ENCODE peak calls at places on chromosomes 12 and 14, in six cellular contexts. One of them, this sample, is unnamed.

GRCh38 chr14:63893701-63894458 is 41.1 kb downstream of the SYNE2 start:
- DNase-seq in uterus: peak; percentile 72
- DNase-seq in lung: peak; percentile 46
- DNase-seq in A673: no peak
- DNase-seq in prostate gland: peak; percentile 23
- DNase-seq in CD8-positive, alpha-beta T cell: no peak
- DNase-seq in this sample: no peak

GRCh38 chr12:117038919-117039318 is 60.3 kb downstream of the TESC start:
- DNase-seq in uterus: no peak
- DNase-seq in CD8-positive, alpha-beta T cell: no peak
- DNase-seq in A673: no peak
- DNase-seq in lung: no peak
- DNase-seq in prostate gland: no peak
- DNase-seq in this sample: no peak

GRCh38 chr12:19575307-19576243 is 136.3 kb downstream of the AEBP2 start:
- DNase-seq in A673: peak; percentile 94
- DNase-seq in lung: peak; percentile 48
- DNase-seq in uterus: peak; percentile 84
- DNase-seq in prostate gland: peak; percentile 33
- DNase-seq in CD8-positive, alpha-beta T cell: no peak
- DNase-seq in this sample: no peak

GRCh38 chr14:59630281-59630963 is 53.8 kb upstream of the CCDC175 start:
- DNase-seq in uterus: no peak
- DNase-seq in prostate gland: no peak
- DNase-seq in lung: no peak
- DNase-seq in A673: peak; percentile 62
- DNase-seq in CD8-positive, alpha-beta T cell: no peak
- DNase-seq in this sample: no peak

GRCh38 chr12:72081787-72082186 is 143.1 kb downstream of the TPH2 start:
- DNase-seq in uterus: no peak
- DNase-seq in prostate gland: no peak
- DNase-seq in A673: peak; percentile 55
- DNase-seq in CD8-positive, alpha-beta T cell: no peak
- DNase-seq in lung: no peak
- DNase-seq in this sample: no peak

GRCh38 chr14:32397871-32398640 is 69.0 kb downstream of the AKAP6 start:
- DNase-seq in prostate gland: peak; percentile 74
- DNase-seq in A673: no peak
- DNase-seq in uterus: peak; percentile 17
- DNase-seq in lung: no peak
- DNase-seq in CD8-positive, alpha-beta T cell: no peak
- DNase-seq in this sample: no peak

GRCh38 chr12:47237751-47238211 is 158.0 kb upstream of the AMIGO2 start:
- DNase-seq in uterus: no peak
- DNase-seq in lung: no peak
- DNase-seq in CD8-positive, alpha-beta T cell: no peak
- DNase-seq in prostate gland: no peak
- DNase-seq in A673: no peak
- DNase-seq in this sample: no peak

GRCh38 chr12:3455312-3455711 is 35.7 kb upstream of the PRMT8 start:
- DNase-seq in A673: no peak
- DNase-seq in prostate gland: no peak
- DNase-seq in CD8-positive, alpha-beta T cell: no peak
- DNase-seq in lung: no peak
- DNase-seq in uterus: no peak
- DNase-seq in this sample: no peak

GRCh38 chr12:22415342-22416309 is 81.1 kb upstream of the ST8SIA1 start:
- DNase-seq in uterus: no peak
- DNase-seq in CD8-positive, alpha-beta T cell: no peak
- DNase-seq in lung: no peak
- DNase-seq in prostate gland: peak; percentile 80
- DNase-seq in A673: no peak
- DNase-seq in this sample: no peak

GRCh38 chr12:124509300-124509675 is 58.1 kb downstream of the NCOR2 start:
- DNase-seq in lung: no peak
- DNase-seq in A673: no peak
- DNase-seq in CD8-positive, alpha-beta T cell: no peak
- DNase-seq in uterus: no peak
- DNase-seq in prostate gland: no peak
- DNase-seq in this sample: no peak

GRCh38 chr12:42588981-42589464 is 523 bp downstream of the PRICKLE1 start:
- DNase-seq in lung: peak; percentile 41
- DNase-seq in A673: peak; percentile 58
- DNase-seq in prostate gland: no peak
- DNase-seq in CD8-positive, alpha-beta T cell: no peak
- DNase-seq in uterus: peak; percentile 38
- DNase-seq in this sample: no peak

GRCh38 chr12:64780531-64781373 is 21.5 kb upstream of the GNS start:
- DNase-seq in A673: peak; percentile 29
- DNase-seq in CD8-positive, alpha-beta T cell: no peak
- DNase-seq in uterus: peak; percentile 26
- DNase-seq in prostate gland: peak; percentile 52
- DNase-seq in lung: peak; percentile 74
- DNase-seq in this sample: no peak

GRCh38 chr14:67240168-67240932 is 885 bp upstream of the PALS1 start:
- DNase-seq in CD8-positive, alpha-beta T cell: no peak
- DNase-seq in prostate gland: peak; percentile 58
- DNase-seq in lung: peak; percentile 64
- DNase-seq in uterus: peak; percentile 38
- DNase-seq in A673: peak; percentile 43
- DNase-seq in this sample: no peak

GRCh38 chr14:23938823-23939222 is 14.7 kb upstream of the DHRS4 start:
- DNase-seq in A673: no peak
- DNase-seq in uterus: no peak
- DNase-seq in CD8-positive, alpha-beta T cell: no peak
- DNase-seq in prostate gland: no peak
- DNase-seq in lung: no peak
- DNase-seq in this sample: no peak

GRCh38 chr14:104784846-104785707 is 10.5 kb downstream of the AKT1 start:
- DNase-seq in uterus: no peak
- DNase-seq in A673: peak; percentile 47
- DNase-seq in prostate gland: no peak
- DNase-seq in lung: peak; percentile 67
- DNase-seq in CD8-positive, alpha-beta T cell: no peak
- DNase-seq in this sample: no peak

GRCh38 chr12:80118565-80119337 is 19.4 kb downstream of the OTOGL start:
- DNase-seq in CD8-positive, alpha-beta T cell: no peak
- DNase-seq in A673: no peak
- DNase-seq in prostate gland: no peak
- DNase-seq in lung: no peak
- DNase-seq in uterus: no peak
- DNase-seq in this sample: no peak

GRCh38 chr14:50830044-50830931 is 674 bp downstream of the NIN start:
- DNase-seq in uterus: peak; percentile 35
- DNase-seq in A673: peak; percentile 68
- DNase-seq in lung: peak; percentile 47
- DNase-seq in prostate gland: peak; percentile 29
- DNase-seq in CD8-positive, alpha-beta T cell: peak; percentile 36
- DNase-seq in this sample: peak; percentile 86

GRCh38 chr12:80939231-80939950 is 1.7 kb upstream of the LIN7A start:
- DNase-seq in prostate gland: no peak
- DNase-seq in uterus: no peak
- DNase-seq in lung: no peak
- DNase-seq in CD8-positive, alpha-beta T cell: no peak
- DNase-seq in A673: peak; percentile 10
- DNase-seq in this sample: no peak

GRCh38 chr12:13968281-13968680 is 13.1 kb downstream of the GRIN2B start:
- DNase-seq in A673: no peak
- DNase-seq in prostate gland: no peak
- DNase-seq in uterus: no peak
- DNase-seq in CD8-positive, alpha-beta T cell: no peak
- DNase-seq in lung: no peak
- DNase-seq in this sample: no peak

GRCh38 chr12:111274820-111275219 is 94.1 kb downstream of the PHETA1 start:
- DNase-seq in CD8-positive, alpha-beta T cell: no peak
- DNase-seq in A673: peak; percentile 45
- DNase-seq in uterus: no peak
- DNase-seq in prostate gland: no peak
- DNase-seq in lung: no peak
- DNase-seq in this sample: no peak

GRCh38 chr14:23154876-23155587 is 28.4 kb downstream of the SLC7A8 start:
- DNase-seq in CD8-positive, alpha-beta T cell: no peak
- DNase-seq in lung: peak; percentile 74
- DNase-seq in A673: peak; percentile 92
- DNase-seq in uterus: peak; percentile 92
- DNase-seq in prostate gland: peak; percentile 91
- DNase-seq in this sample: no peak

GRCh38 chr12:118055144-118055557 is 5.8 kb downstream of the WSB2 start:
- DNase-seq in A673: peak; percentile 81
- DNase-seq in prostate gland: no peak
- DNase-seq in CD8-positive, alpha-beta T cell: peak; percentile 42
- DNase-seq in lung: peak; percentile 54
- DNase-seq in uterus: peak; percentile 23
- DNase-seq in this sample: no peak

GRCh38 chr14:78848234-78848820 is 678.2 kb downstream of the NRXN3 start:
- DNase-seq in CD8-positive, alpha-beta T cell: no peak
- DNase-seq in lung: peak; percentile 34
- DNase-seq in uterus: no peak
- DNase-seq in A673: peak; percentile 50
- DNase-seq in prostate gland: peak; percentile 19
- DNase-seq in this sample: no peak

GRCh38 chr14:76348898-76349297 is 27.0 kb upstream of the ESRRB start:
- DNase-seq in A673: peak; percentile 41
- DNase-seq in lung: no peak
- DNase-seq in uterus: peak; percentile 47
- DNase-seq in prostate gland: no peak
- DNase-seq in CD8-positive, alpha-beta T cell: no peak
- DNase-seq in this sample: no peak

GRCh38 chr12:107551434-107551833 is 134.2 kb upstream of the PWP1 start:
- DNase-seq in prostate gland: no peak
- DNase-seq in uterus: no peak
- DNase-seq in CD8-positive, alpha-beta T cell: no peak
- DNase-seq in lung: no peak
- DNase-seq in A673: no peak
- DNase-seq in this sample: peak; percentile 6

GRCh38 chr12:46959484-46959883 is 119.9 kb upstream of the PCED1B start:
- DNase-seq in prostate gland: no peak
- DNase-seq in A673: no peak
- DNase-seq in CD8-positive, alpha-beta T cell: no peak
- DNase-seq in uterus: no peak
- DNase-seq in lung: no peak
- DNase-seq in this sample: no peak

GRCh38 chr14:76812093-76812421 is 625 bp downstream of the ANGEL1 start:
- DNase-seq in prostate gland: no peak
- DNase-seq in CD8-positive, alpha-beta T cell: no peak
- DNase-seq in A673: no peak
- DNase-seq in lung: no peak
- DNase-seq in uterus: no peak
- DNase-seq in this sample: no peak

DNA sequence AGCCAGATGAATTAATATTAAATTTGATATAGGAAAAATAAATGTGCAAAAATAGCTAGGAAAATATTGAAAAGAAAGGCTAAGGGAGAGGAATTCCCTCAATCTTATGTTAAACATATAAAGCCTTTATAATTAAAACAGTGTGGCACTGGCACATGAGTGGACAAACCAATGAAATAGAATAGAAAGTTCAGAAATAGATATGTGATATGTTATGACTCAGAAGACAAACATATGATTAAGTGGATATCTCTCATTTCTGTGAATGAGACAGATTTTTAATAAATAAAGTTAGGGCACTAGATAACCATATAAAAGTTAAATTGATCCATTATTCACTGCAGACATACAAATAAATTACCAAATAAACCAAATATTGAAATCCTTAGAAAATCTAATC is 73.0 kb downstream of the ALG10B start:
- DNase-seq in lung: no peak
- DNase-seq in uterus: no peak
- DNase-seq in CD8-positive, alpha-beta T cell: no peak
- DNase-seq in A673: no peak
- DNase-seq in prostate gland: no peak
- DNase-seq in this sample: no peak
- TF ChIP-seq CTCF in lung: no peak
- TF ChIP-seq CTCF in uterus: no peak
- TF ChIP-seq CTCF in CD8-positive, alpha-beta T cell: no peak
- TF ChIP-seq CTCF in A673: no peak
- TF ChIP-seq CTCF in prostate gland: no peak
- TF ChIP-seq CTCF in this sample: no peak

DNA sequence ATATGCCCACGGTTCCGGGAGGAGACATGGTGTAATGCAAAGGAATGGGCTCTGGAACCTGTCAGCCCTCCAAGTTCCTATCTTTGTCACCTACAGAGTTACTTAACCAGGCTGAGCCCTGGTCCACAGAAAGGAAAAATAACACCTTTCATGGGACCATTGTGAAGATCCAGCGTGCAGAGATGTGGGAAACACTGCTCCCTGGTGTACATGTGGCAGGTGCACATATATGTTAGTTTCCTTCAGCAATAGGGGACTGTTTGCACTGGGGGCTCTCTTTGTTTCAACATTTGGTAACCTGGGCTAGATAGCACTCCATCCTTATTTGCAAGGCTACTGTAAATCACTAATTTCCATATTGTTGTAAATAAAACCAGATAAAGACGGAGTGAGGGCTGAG is 72.3 kb downstream of the ANO2 start:
- DNase-seq in prostate gland: no peak
- DNase-seq in uterus: no peak
- DNase-seq in A673: peak; percentile 7
- DNase-seq in lung: no peak
- DNase-seq in CD8-positive, alpha-beta T cell: no peak
- DNase-seq in this sample: no peak
- TF ChIP-seq CTCF in prostate gland: peak; percentile 30
- TF ChIP-seq CTCF in uterus: no peak
- TF ChIP-seq CTCF in A673: peak; percentile 37
- TF ChIP-seq CTCF in lung: no peak
- TF ChIP-seq CTCF in CD8-positive, alpha-beta T cell: no peak
- TF ChIP-seq CTCF in this sample: peak; percentile 48

DNA sequence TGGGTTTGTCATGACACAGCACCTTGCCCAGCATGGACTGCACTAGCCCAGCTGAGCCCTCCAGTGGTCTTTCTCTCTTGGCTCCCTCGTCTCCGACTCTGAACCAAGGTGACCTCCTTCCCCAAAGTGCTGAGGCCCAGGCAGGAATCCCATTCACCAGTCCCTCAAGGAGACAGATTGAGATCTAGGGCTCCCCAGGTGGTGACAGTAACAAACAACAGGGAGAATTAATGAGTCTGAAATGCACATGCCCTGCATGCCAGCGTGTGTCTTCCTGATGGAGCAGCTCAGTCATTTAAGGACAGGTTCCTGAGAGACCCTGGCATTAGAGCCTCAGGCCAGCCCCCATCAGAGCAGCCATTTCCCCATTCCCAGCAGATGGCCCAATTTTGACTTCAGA is 51.4 kb upstream of the OAS1 start:
- DNase-seq in lung: no peak
- DNase-seq in A673: peak; percentile 63
- DNase-seq in prostate gland: no peak
- DNase-seq in uterus: no peak
- DNase-seq in CD8-positive, alpha-beta T cell: no peak
- DNase-seq in this sample: no peak
- TF ChIP-seq CTCF in lung: no peak
- TF ChIP-seq CTCF in A673: peak; percentile 55
- TF ChIP-seq CTCF in prostate gland: no peak
- TF ChIP-seq CTCF in uterus: no peak
- TF ChIP-seq CTCF in CD8-positive, alpha-beta T cell: no peak
- TF ChIP-seq CTCF in this sample: no peak

DNA sequence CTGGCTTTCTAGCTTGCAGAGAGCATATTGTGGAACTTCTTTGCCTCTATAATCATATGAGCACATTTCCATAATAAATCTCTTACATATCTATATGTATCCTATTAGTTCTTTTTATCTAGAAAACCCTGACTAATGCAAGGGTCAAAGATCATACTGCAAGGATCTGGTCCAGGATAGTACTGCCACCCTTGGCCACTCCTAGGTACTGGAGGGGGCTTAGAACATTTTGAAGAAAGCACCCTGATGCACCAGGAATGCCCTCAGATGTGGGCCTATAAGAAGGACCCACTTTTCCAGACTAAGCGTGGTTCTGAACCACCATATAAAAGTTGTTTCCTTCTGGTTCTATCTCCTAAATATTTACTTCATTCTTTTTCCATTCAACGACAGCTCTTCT is 14.6 kb downstream of the ATXN7L3B start:
- DNase-seq in uterus: no peak
- DNase-seq in lung: no peak
- DNase-seq in prostate gland: no peak
- DNase-seq in CD8-positive, alpha-beta T cell: no peak
- DNase-seq in A673: no peak
- DNase-seq in this sample: no peak
- TF ChIP-seq CTCF in uterus: no peak
- TF ChIP-seq CTCF in lung: no peak
- TF ChIP-seq CTCF in prostate gland: no peak
- TF ChIP-seq CTCF in CD8-positive, alpha-beta T cell: no peak
- TF ChIP-seq CTCF in A673: no peak
- TF ChIP-seq CTCF in this sample: no peak